ENCODE peak calls at places on chromosomes 4 and X, in nine cellular contexts. L, F, R, W, Z, H, N, Q and A are unnamed samples.

GRCh38 chr4:46425775-46426400 is 36.0 kb upstream of the GABRA2 start:
- DNase-seq in L (no peak), F (no peak), R (no peak), W (no peak), Z (no peak), H (no peak), N (no peak), Q (no peak), A (no peak)

GRCh38 chr4:74258949-74259348 is 49.3 kb upstream of the EPGN start:
- DNase-seq in L (peak; percentile 30), F (no peak), R (no peak), W (no peak), Z (no peak), H (no peak), N (no peak), Q (no peak), A (no peak)

GRCh38 chr4:2273657-2274319 is 11.9 kb upstream of the MXD4 start:
- DNase-seq in L (no peak), F (no peak), R (no peak), W (no peak), Z (no peak), H (no peak), N (no peak), Q (no peak), A (no peak)

GRCh38 chrX:3145716-3146115 is 104.4 kb downstream of the ARSF start:
- DNase-seq in L (no peak), F (peak; percentile 10), R (no peak), W (no peak), Z (no peak), H (no peak), N (no peak), Q (no peak), A (no peak)

GRCh38 chr4:159787901-159788300 is 685.0 kb downstream of the RAPGEF2 start:
- DNase-seq in L (peak; percentile 23), F (no peak), R (no peak), W (no peak), Z (no peak), H (no peak), N (no peak), Q (no peak), A (no peak)

GRCh38 chr4:128338634-128339355 is 51.2 kb upstream of the PGRMC2 start:
- DNase-seq in L (peak; percentile 2), F (no peak), R (no peak), W (no peak), Z (no peak), H (no peak), N (peak; percentile 90), Q (no peak), A (no peak)

GRCh38 chr4:5808081-5808741 is 84.7 kb downstream of the CRMP1 start:
- DNase-seq in L (no peak), F (peak; percentile 59), R (peak; percentile 75), W (no peak), Z (no peak), H (no peak), N (no peak), Q (no peak), A (no peak)

GRCh38 chrX:30781711-30782444 is 107.2 kb downstream of the TAB3 start:
- DNase-seq in L (no peak), F (no peak), R (no peak), W (no peak), Z (no peak), H (no peak), N (no peak), Q (no peak), A (no peak)

GRCh38 chr4:66569228-66569627 is 898.9 kb upstream of the EPHA5 start:
- DNase-seq in L (no peak), F (no peak), R (no peak), W (no peak), Z (no peak), H (no peak), N (no peak), Q (no peak), A (no peak)

GRCh38 chr4:126404549-126404948 is 1089.8 kb downstream of the FAT4 start:
- DNase-seq in L (no peak), F (no peak), R (no peak), W (no peak), Z (no peak), H (no peak), N (no peak), Q (no peak), A (no peak)

GRCh38 chr4:184937745-184938144 is 80.5 kb upstream of the HELT start:
- DNase-seq in L (no peak), F (peak; percentile 36), R (no peak), W (no peak), Z (no peak), H (no peak), N (no peak), Q (no peak), A (no peak)

GRCh38 chr4:46909078-46909477 is at the start of gene COX7B2:
- DNase-seq in L (no peak), F (no peak), R (no peak), W (no peak), Z (no peak), H (no peak), N (no peak), Q (no peak), A (no peak)

GRCh38 chr4:74613266-74613665 is 168.3 kb downstream of the AREG start:
- DNase-seq in L (no peak), F (no peak), R (no peak), W (no peak), Z (no peak), H (no peak), N (no peak), Q (no peak), A (no peak)

GRCh38 chrX:147476008-147476407 is 435.7 kb upstream of the FMR1 start:
- DNase-seq in L (peak; percentile 8), F (peak; percentile 13), R (no peak), W (peak; percentile 1), Z (peak; percentile 37), H (peak; percentile 8), N (no peak), Q (no peak), A (no peak)

GRCh38 chr4:130849985-130850632 is 1754.2 kb downstream of the C4orf33 start:
- DNase-seq in L (peak; percentile 10), F (no peak), R (no peak), W (no peak), Z (no peak), H (no peak), N (no peak), Q (no peak), A (no peak)

GRCh38 chr4:18850763-18851331 is 829.3 kb upstream of the LCORL start:
- DNase-seq in L (no peak), F (no peak), R (no peak), W (no peak), Z (no peak), H (no peak), N (no peak), Q (no peak), A (no peak)

GRCh38 chr4:113974467-113974866 is 5.0 kb downstream of the ARSJ start:
- DNase-seq in L (no peak), F (no peak), R (no peak), W (no peak), Z (no peak), H (no peak), N (no peak), Q (no peak), A (no peak)

DNA sequence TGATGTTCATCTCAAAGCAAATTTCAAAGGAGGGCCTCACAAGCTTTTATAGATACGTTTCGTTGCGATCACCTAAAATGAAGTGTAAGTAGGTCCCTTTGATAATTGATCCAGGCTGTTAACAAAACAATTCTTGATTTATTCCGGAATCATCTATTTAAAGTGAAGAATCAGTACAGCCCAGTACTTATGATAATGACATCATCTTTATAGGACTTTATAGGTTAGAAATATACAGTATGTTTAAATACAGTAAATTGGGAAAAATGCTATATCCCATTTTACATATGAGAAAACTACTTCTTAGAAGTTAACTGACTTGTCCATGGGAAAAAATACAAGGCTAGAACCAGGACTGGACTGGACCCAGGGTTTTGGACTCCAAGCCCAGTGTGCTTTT is 3.7 kb downstream of the PTCHD1 start:
- DNase-seq in L (no peak), F (no peak), R (no peak), W (no peak), Z (no peak), H (no peak), N (no peak), Q (no peak), A (no peak)
- TF ChIP-seq CTCF in L (no peak), F (no peak), R (no peak), W (no peak), Z (no peak), H (no peak), N (no peak), Q (no peak), A (no peak)

DNA sequence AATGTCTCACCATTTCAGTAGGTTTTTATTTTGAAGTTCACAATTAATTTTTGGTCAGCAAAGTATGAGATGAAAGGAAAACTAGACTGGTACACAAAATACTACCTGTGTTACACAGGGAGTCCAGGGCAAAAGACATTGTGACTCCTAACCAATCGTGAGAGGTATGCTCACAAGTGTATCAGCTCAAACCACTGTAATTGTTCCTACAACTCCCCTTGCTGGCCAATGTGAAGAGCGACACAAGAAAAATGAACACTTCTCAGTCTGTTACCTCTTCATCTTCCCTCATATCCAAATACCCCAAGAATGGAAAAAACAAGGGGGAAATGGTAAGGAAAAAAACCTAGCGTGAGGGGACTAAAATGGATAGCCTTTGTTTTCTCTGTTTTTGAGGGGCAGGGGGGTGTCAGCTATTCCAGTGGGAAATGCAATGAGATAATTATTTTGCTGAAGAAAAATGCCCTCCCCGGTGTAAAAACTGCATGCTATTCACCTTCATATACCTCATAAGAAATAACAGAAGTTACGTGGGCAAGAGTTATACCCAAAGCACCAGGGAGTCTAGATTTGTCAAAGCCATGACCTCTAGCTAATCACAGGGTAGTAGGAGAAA is 30.6 kb upstream of the NSUN7 start:
- DNase-seq in L (peak; percentile 27), F (no peak), R (no peak), W (peak; percentile 68), Z (no peak), H (no peak), N (no peak), Q (no peak), A (no peak)
- TF ChIP-seq CTCF in L (peak; percentile 19), F (no peak), R (no peak), W (peak; percentile 74), Z (no peak), H (peak; percentile 40), N (peak; percentile 58), Q (no peak), A (peak; percentile 62)

DNA sequence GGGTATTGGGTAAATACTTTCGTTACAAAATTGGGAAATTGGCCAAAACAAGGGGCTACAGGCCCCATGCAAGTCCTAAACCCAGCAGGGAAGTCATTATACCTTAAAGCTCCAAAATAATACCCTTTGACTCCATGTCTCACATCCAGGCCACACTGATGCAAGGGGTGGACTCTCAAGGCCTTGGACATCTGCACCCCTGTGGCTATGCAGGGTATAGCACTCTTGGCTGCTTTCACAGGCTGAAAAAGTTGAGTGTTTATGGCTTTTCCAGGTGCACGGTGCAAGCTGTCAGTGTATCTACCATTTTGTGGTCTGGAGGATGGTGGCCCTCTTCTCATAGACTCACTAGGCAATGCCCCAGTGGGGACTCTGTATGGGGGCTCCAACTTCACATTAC is 326.5 kb downstream of the TEX13C start:
- DNase-seq in L (no peak), F (peak; percentile 16), R (no peak), W (no peak), Z (no peak), H (peak; percentile 11), N (no peak), Q (no peak), A (no peak)
- TF ChIP-seq CTCF in L (no peak), F (peak; percentile 18), R (no peak), W (no peak), Z (no peak), H (no peak), N (no peak), Q (peak; percentile 26), A (peak; percentile 29)

GRCh38 chr4:42750831-42751230 is 93.9 kb upstream of the ATP8A1 start:
- DNase-seq in L (no peak), F (no peak), R (no peak), W (no peak), Z (no peak), H (no peak), N (no peak), Q (no peak), A (no peak)

GRCh38 chr4:42750091-42750490 is 93.2 kb upstream of the ATP8A1 start:
- DNase-seq in L (no peak), F (no peak), R (no peak), W (no peak), Z (peak; percentile 15), H (peak; percentile 46), N (no peak), Q (no peak), A (no peak)
- TF ChIP-seq CTCF in L (no peak), F (no peak), R (no peak), W (peak; percentile 21), Z (no peak), H (peak; percentile 41), N (no peak), Q (no peak), A (no peak)